ENCODE peak calls at places on chromosomes 16 and 17, in six cellular contexts. N is Peyer's patch, P is tibial nerve, B is A549, W is upper lobe of left lung, T is esophagus squamous epithelium. Y is an unnamed sample.

GRCh38 chr17:79097226-79098055 is 22.8 kb downstream of the ENGASE start:
- DNase-seq in N (no peak), P (no peak), B (no peak), W (peak), T (no peak), Y (no peak)

GRCh38 chr16:68756250-68757051 is 19.4 kb downstream of the CDH1 start:
- DNase-seq in N (no peak), P (no peak), B (peak), W (no peak), T (no peak), Y (no peak)

GRCh38 chr16:31192856-31193642 is 9.5 kb downstream of the PYCARD start:
- DNase-seq in N (no peak), P (no peak), B (no peak), W (no peak), T (no peak), Y (no peak)

GRCh38 chr16:70701036-70701435 is 15.2 kb upstream of the MTSS2 start:
- DNase-seq in N (no peak), P (no peak), B (no peak), W (no peak), T (no peak), Y (no peak)

GRCh38 chr17:50469671-50470305 is 1.1 kb upstream of the CHAD start:
- DNase-seq in N (no peak), P (no peak), B (no peak), W (no peak), T (no peak), Y (no peak)

GRCh38 chr16:85652431-85653221 is 36.1 kb downstream of the GINS2 start:
- DNase-seq in N (no peak), P (peak), B (peak), W (peak), T (no peak), Y (no peak)

GRCh38 chr17:20944014-20944905 is 98.6 kb downstream of the USP22 start:
- DNase-seq in N (no peak), P (no peak), B (peak), W (no peak), T (no peak), Y (no peak)

GRCh38 chr17:61047517-61047916 is 352.1 kb upstream of the TBX2 start:
- DNase-seq in N (no peak), P (no peak), B (no peak), W (no peak), T (no peak), Y (no peak)

GRCh38 chr17:17757944-17758343 is 76.7 kb downstream of the RAI1 start:
- DNase-seq in N (no peak), P (no peak), B (no peak), W (no peak), T (no peak), Y (no peak)

GRCh38 chr17:66900126-66901010 is 64.1 kb upstream of the CACNG4 start:
- DNase-seq in N (no peak), P (no peak), B (peak), W (no peak), T (no peak), Y (no peak)

GRCh38 chr16:46883353-46883689 is 841 bp upstream of the GPT2 start:
- DNase-seq in N (no peak), P (no peak), B (no peak), W (no peak), T (no peak), Y (no peak)

GRCh38 chr17:42852351-42852750 is 1.4 kb downstream of the AOC3 start:
- DNase-seq in N (no peak), P (no peak), B (no peak), W (no peak), T (no peak), Y (no peak)

GRCh38 chr16:80014241-80014939 is 413.9 kb upstream of the MAF start:
- DNase-seq in N (no peak), P (no peak), B (peak), W (no peak), T (no peak), Y (no peak)

GRCh38 chr17:38451840-38452529 is 23.7 kb downstream of the ARHGAP23 start:
- DNase-seq in N (no peak), P (no peak), B (no peak), W (no peak), T (no peak), Y (peak)

GRCh38 chr17:73976147-73976546 is 227.3 kb upstream of the RPL38 start:
- DNase-seq in N (no peak), P (no peak), B (no peak), W (no peak), T (no peak), Y (no peak)

GRCh38 chr16:66026211-66026610 is 340.3 kb upstream of the CDH5 start:
- DNase-seq in N (no peak), P (no peak), B (peak), W (no peak), T (no peak), Y (no peak)

GRCh38 chr17:58492238-58493121 is 4.3 kb upstream of the HSF5 start:
- DNase-seq in N (no peak), P (no peak), B (no peak), W (no peak), T (no peak), Y (no peak)

GRCh38 chr17:78596871-78597635 is 19.9 kb upstream of the DNAH17 start:
- DNase-seq in N (no peak), P (no peak), B (no peak), W (no peak), T (no peak), Y (no peak)

GRCh38 chr17:1030684-1031557 is 34.0 kb downstream of the TIMM22 start:
- DNase-seq in N (no peak), P (peak), B (no peak), W (peak), T (no peak), Y (no peak)

GRCh38 chr17:30433514-30433913 is 43.7 kb upstream of the GOSR1 start:
- DNase-seq in N (no peak), P (no peak), B (peak), W (no peak), T (no peak), Y (peak)

GRCh38 chr16:31356566-31357323 is 1.8 kb downstream of the ITGAX start:
- DNase-seq in N (no peak), P (no peak), B (no peak), W (peak), T (no peak), Y (no peak)

GRCh38 chr16:68486671-68487495 is 38.6 kb upstream of the SMPD3 start:
- DNase-seq in N (no peak), P (no peak), B (no peak), W (no peak), T (no peak), Y (no peak)

GRCh38 chr17:59651346-59651745 is 31.7 kb downstream of the CLTC start:
- DNase-seq in N (no peak), P (no peak), B (no peak), W (no peak), T (no peak), Y (no peak)

GRCh38 chr17:64458756-64459155 is 9.8 kb downstream of the MILR1 start:
- DNase-seq in N (no peak), P (no peak), B (no peak), W (peak), T (no peak), Y (no peak)

GRCh38 chr17:5325851-5326250 is 43.8 kb downstream of the RABEP1 start:
- DNase-seq in N (no peak), P (no peak), B (no peak), W (no peak), T (no peak), Y (no peak)

GRCh38 chr16:68206224-68206623 is 29.7 kb downstream of the ESRP2 start:
- DNase-seq in N (no peak), P (no peak), B (no peak), W (no peak), T (no peak), Y (no peak)

GRCh38 chr16:81513204-81514040 is 68.8 kb downstream of the CMIP start:
- DNase-seq in N (no peak), P (peak), B (peak), W (no peak), T (no peak), Y (no peak)

GRCh38 chr17:32570081-32570396 is 83.2 kb downstream of the CDK5R1 start:
- DNase-seq in N (no peak), P (no peak), B (no peak), W (no peak), T (no peak), Y (no peak)

DNA sequence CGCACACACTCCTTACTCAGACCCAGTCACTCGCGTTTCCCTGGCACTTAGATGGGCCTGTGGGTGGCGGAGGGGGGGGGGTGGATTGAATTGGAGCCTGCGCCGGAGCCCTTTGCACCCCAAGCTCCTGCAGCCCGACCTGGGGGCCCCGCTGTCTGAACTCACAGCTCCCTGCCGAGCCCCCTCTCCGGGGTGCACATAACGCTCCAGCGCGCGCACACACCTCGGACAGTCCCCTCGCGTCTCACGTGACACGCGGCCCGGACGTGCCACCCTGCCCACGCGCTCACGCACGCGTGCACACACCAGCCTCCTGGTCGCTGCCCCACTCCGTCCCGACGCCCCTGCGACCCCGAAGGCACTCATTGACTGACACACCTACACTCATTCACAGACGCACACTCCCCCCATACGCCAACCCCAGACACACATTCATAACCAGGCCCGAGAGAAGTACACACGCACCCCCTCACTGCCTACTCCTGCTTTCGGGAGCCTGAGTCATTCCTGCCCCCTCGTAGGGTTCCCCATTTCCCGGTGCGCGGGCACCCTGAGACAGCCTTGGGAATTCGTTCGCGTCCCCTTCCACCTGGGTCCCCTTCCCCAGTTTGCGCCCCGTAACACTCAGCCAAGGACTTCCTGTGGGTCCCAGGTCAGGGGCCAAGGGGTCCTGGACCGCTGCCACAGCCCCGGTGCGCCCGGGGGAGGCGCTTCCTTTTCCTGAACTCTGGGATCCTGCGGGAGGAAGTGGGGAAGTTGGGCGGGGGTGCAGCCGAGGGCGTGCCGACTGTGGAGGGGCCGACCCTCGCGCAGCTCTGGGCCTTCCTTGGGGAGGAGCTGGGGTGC is 1.1 kb downstream of the TBKBP1 start:
- DNase-seq in N (peak), P (peak), B (no peak), W (peak), T (no peak), Y (no peak)
- TF ChIP-seq POLR2A in N (no peak), P (no peak), B (no peak), W (no peak), T (no peak), Y (no peak)

GRCh38 chr17:82242977-82243647 is 14.3 kb downstream of the SLC16A3 start:
- DNase-seq in N (no peak), P (peak), B (peak), W (peak), T (no peak), Y (no peak)
- TF ChIP-seq POLR2A in N (no peak), P (no peak), B (no peak), W (peak), T (no peak), Y (no peak)

GRCh38 chr16:53090591-53091507 is 36.1 kb downstream of the CHD9 start:
- DNase-seq in N (peak), P (peak), B (no peak), W (peak), T (peak), Y (no peak)
- TF ChIP-seq POLR2A in N (no peak), P (no peak), B (no peak), W (no peak), T (no peak), Y (peak)

DNA sequence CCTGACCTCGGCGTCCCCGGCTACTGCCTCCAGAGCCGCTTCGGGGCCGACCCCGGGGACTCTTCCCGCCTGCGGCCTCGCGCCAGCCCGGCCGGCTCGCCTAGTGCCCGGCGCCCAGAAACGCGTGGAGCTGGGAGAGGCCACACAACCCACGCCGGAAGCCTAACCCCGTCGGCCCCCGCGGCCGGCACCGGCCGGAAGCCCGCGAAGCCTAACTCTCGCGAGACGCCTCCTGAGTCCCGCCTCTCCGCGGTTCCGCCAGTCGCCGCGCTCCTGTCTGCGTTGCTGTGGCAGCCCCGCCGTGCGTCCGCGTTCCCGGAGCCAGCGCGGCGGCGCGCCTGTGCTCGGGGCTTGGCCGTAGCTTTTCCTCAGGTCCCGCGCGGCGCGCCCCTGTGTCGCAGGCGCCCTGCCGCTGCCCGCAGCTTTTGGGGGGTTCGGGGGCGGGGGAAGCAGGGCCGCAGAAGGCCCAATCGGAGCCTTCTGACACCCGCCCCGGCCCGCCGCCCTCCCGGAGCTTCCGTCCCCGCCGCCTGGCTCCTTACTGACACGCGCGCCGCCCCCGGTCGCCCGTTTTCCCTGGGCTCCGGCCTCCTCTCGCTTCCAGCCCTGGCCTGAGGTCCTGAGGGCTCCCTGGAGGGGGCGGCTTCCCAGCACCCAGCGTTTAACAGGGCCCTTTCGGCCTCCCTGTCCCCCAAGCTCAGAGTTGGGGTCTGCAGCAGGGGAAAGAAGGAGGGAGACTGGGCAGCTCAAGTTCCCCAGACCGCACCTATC is 21.7 kb downstream of the NPTX1 start:
- DNase-seq in N (peak), P (peak), B (peak), W (peak), T (peak), Y (peak)
- TF ChIP-seq POLR2A in N (peak), P (peak), B (peak), W (peak), T (no peak), Y (peak)

GRCh38 chr17:27677191-27677590 is 46.2 kb downstream of the LGALS9 start:
- DNase-seq in N (no peak), P (no peak), B (no peak), W (no peak), T (no peak), Y (no peak)
- TF ChIP-seq POLR2A in N (no peak), P (no peak), B (no peak), W (no peak), T (no peak), Y (no peak)